ENCODE peak calls at places on chromosomes 5 and 9, in eight cellular contexts. P is effector memory CD4-positive, alpha-beta T cell; C is erythroblast; J is lung microvascular endothelial cell; F is NCI-H460; R is T47D; A is stomach; E is colonic mucosa. D is an unnamed sample.

GRCh38 chr5:66612226-66612625 is 16.0 kb downstream of the MAST4 start:
- DNase-seq in P (no peak), C (no peak), J (no peak), F (no peak), R (no peak), A (no peak), E (no peak), D (no peak)

GRCh38 chr5:99068944-99069650 is 140.3 kb upstream of the CHD1 start:
- DNase-seq in P (no peak), C (peak), J (no peak), F (no peak), R (no peak), A (no peak), E (no peak), D (no peak)

GRCh38 chr9:128636024-128636390 is 20.6 kb downstream of the DYNC2I2 start:
- DNase-seq in P (no peak), C (no peak), J (no peak), F (peak), R (peak), A (peak), E (peak), D (no peak)

GRCh38 chr5:14147210-14147609 is 4.1 kb downstream of the TRIO start:
- DNase-seq in P (no peak), C (no peak), J (no peak), F (no peak), R (no peak), A (no peak), E (no peak), D (no peak)

GRCh38 chr5:14123974-14124482 is 19.1 kb upstream of the TRIO start:
- DNase-seq in P (no peak), C (no peak), J (no peak), F (no peak), R (no peak), A (no peak), E (no peak), D (no peak)

GRCh38 chr5:146697211-146697610 is 181.2 kb upstream of the GPR151 start:
- DNase-seq in P (no peak), C (no peak), J (no peak), F (no peak), R (no peak), A (no peak), E (no peak), D (no peak)

GRCh38 chr5:1270933-1271914 is 23.6 kb downstream of the TERT start:
- DNase-seq in P (no peak), C (no peak), J (no peak), F (no peak), R (no peak), A (no peak), E (no peak), D (no peak)

GRCh38 chr9:68703672-68704071 is 1.4 kb upstream of the PIP5K1B start:
- DNase-seq in P (no peak), C (no peak), J (no peak), F (no peak), R (no peak), A (no peak), E (no peak), D (no peak)

GRCh38 chr5:119168401-119168800 is 97.5 kb downstream of the DMXL1 start:
- DNase-seq in P (no peak), C (no peak), J (no peak), F (no peak), R (no peak), A (no peak), E (no peak), D (peak)

GRCh38 chr9:123866497-123866896 is 63.4 kb downstream of the DENND1A start:
- DNase-seq in P (no peak), C (no peak), J (no peak), F (no peak), R (no peak), A (no peak), E (no peak), D (peak)

GRCh38 chr5:96157077-96157780 is 195.6 kb upstream of the ELL2 start:
- DNase-seq in P (no peak), C (no peak), J (no peak), F (no peak), R (peak), A (no peak), E (peak), D (no peak)

GRCh38 chr5:3596261-3596825 is 711 bp downstream of the IRX1 start:
- DNase-seq in P (no peak), C (no peak), J (no peak), F (no peak), R (no peak), A (no peak), E (no peak), D (no peak)

GRCh38 chr9:95648225-95648624 is 131.5 kb upstream of the PTCH1 start:
- DNase-seq in P (no peak), C (no peak), J (no peak), F (no peak), R (no peak), A (no peak), E (no peak), D (no peak)

GRCh38 chr9:118366228-118366627 is 662.0 kb downstream of the TLR4 start:
- DNase-seq in P (no peak), C (no peak), J (no peak), F (no peak), R (no peak), A (no peak), E (no peak), D (no peak)

GRCh38 chr9:89710689-89711088 is 105.9 kb downstream of the GADD45G start:
- DNase-seq in P (no peak), C (no peak), J (no peak), F (no peak), R (no peak), A (no peak), E (no peak), D (peak)

GRCh38 chr9:20271723-20272122 is 350.6 kb downstream of the MLLT3 start:
- DNase-seq in P (no peak), C (no peak), J (no peak), F (no peak), R (no peak), A (no peak), E (no peak), D (no peak)

GRCh38 chr9:2613730-2614271 is 7.8 kb upstream of the VLDLR start:
- DNase-seq in P (no peak), C (no peak), J (no peak), F (no peak), R (no peak), A (no peak), E (no peak), D (no peak)

GRCh38 chr9:127225747-127226646 is 38.6 kb upstream of the GARNL3 start:
- DNase-seq in P (no peak), C (no peak), J (peak), F (no peak), R (no peak), A (no peak), E (no peak), D (no peak)

GRCh38 chr9:107488400-107489143 is 997 bp downstream of the KLF4 start:
- DNase-seq in P (peak), C (peak), J (peak), F (peak), R (peak), A (peak), E (peak), D (peak)

GRCh38 chr5:65854931-65855330 is 71.4 kb upstream of the ERBIN start:
- DNase-seq in P (no peak), C (no peak), J (no peak), F (no peak), R (no peak), A (no peak), E (no peak), D (peak)

GRCh38 chr5:55850839-55851674 is at the start of gene IL31RA:
- DNase-seq in P (no peak), C (no peak), J (peak), F (peak), R (no peak), A (no peak), E (no peak), D (peak)

GRCh38 chr9:33737811-33738606 is 57.4 kb upstream of the PRSS3 start:
- DNase-seq in P (no peak), C (peak), J (peak), F (peak), R (peak), A (peak), E (peak), D (peak)

GRCh38 chr5:92147263-92147662 is 764.1 kb upstream of the ARRDC3 start:
- DNase-seq in P (no peak), C (no peak), J (no peak), F (no peak), R (no peak), A (no peak), E (no peak), D (no peak)

GRCh38 chr5:146956217-146956616 is 77.7 kb upstream of the PPP2R2B start:
- DNase-seq in P (no peak), C (no peak), J (no peak), F (no peak), R (no peak), A (no peak), E (no peak), D (no peak)

GRCh38 chr9:36820392-36820861 is 213.6 kb downstream of the PAX5 start:
- DNase-seq in P (no peak), C (no peak), J (no peak), F (no peak), R (no peak), A (no peak), E (no peak), D (no peak)

GRCh38 chr5:112012112-112012511 is 255.1 kb upstream of the NREP start:
- DNase-seq in P (no peak), C (no peak), J (no peak), F (no peak), R (peak), A (no peak), E (no peak), D (peak)

GRCh38 chr5:85278193-85278592 is 893.5 kb upstream of the EDIL3 start:
- DNase-seq in P (no peak), C (no peak), J (no peak), F (no peak), R (no peak), A (no peak), E (no peak), D (no peak)

GRCh38 chr5:143398053-143398355 is 5.5 kb downstream of the NR3C1 start:
- DNase-seq in P (no peak), C (no peak), J (no peak), F (no peak), R (no peak), A (no peak), E (no peak), D (no peak)

GRCh38 chr9:122347348-122348287 is 23.2 kb upstream of the PTGS1 start:
- DNase-seq in P (no peak), C (peak), J (peak), F (no peak), R (peak), A (no peak), E (peak), D (peak)

GRCh38 chr5:55211184-55211874 is 15.8 kb downstream of the MCIDAS start:
- DNase-seq in P (no peak), C (no peak), J (no peak), F (no peak), R (peak), A (no peak), E (no peak), D (no peak)

GRCh38 chr9:137462396-137463193 is 3.5 kb upstream of the NSMF start:
- DNase-seq in P (no peak), C (no peak), J (no peak), F (no peak), R (no peak), A (no peak), E (no peak), D (no peak)

GRCh38 chr5:9765421-9765820 is 135.3 kb upstream of the TAS2R1 start:
- DNase-seq in P (no peak), C (no peak), J (no peak), F (no peak), R (no peak), A (no peak), E (no peak), D (peak)

GRCh38 chr9:134227451-134228411 is 63.4 kb upstream of the RNU6ATAC start:
- DNase-seq in P (no peak), C (no peak), J (no peak), F (no peak), R (no peak), A (no peak), E (no peak), D (no peak)

GRCh38 chr5:78405820-78406750 is 45.7 kb downstream of the SCAMP1 start:
- DNase-seq in P (no peak), C (no peak), J (no peak), F (no peak), R (no peak), A (no peak), E (no peak), D (peak)

GRCh38 chr5:132540149-132540548 is 3.2 kb downstream of the IL5 start:
- DNase-seq in P (no peak), C (no peak), J (no peak), F (no peak), R (no peak), A (no peak), E (no peak), D (no peak)

GRCh38 chr9:20988916-20989315 is 42.5 kb downstream of the HACD4 start:
- DNase-seq in P (no peak), C (no peak), J (no peak), F (no peak), R (no peak), A (no peak), E (no peak), D (peak)

D was measured in fibroblast of lung.